ENCODE peak calls at places on chromosome 9, in ten cellular contexts. B is myocyte; R is MCF 10A; N is stimulated activated CD4-positive, alpha-beta T cell treated with anti-CD3 and anti-CD28 coated beads, Interleukin-12 subunit alpha, Interleukin-12 subunit beta, amount 100 ng/mL, for 48 hours; P is activated CD4-positive, alpha-beta T cell treated with anti-CD3 and anti-CD28 coated beads, Interleukin-2, amount 50 U/mL, for 4 hours; W is tibial artery; U is neural progenitor cell; T is GM04503; V is NCI-H2081; X is bronchial epithelial cell. M is an unnamed sample.

GRCh38 chr9:89426389-89426961 is 71.4 kb downstream of the SEMA4D start:
- DNase-seq in B (peak), R (no peak), N (no peak), P (no peak), W (no peak), U (no peak), T (no peak), V (no peak), X (no peak), M (no peak)

GRCh38 chr9:125649315-125649714 is 57.7 kb downstream of the MAPKAP1 start:
- DNase-seq in B (peak), R (peak), N (no peak), P (peak), W (peak), U (no peak), T (peak), V (no peak), X (peak), M (no peak)

GRCh38 chr9:109986423-109987055 is 206.5 kb downstream of the PALM2AKAP2 start:
- DNase-seq in B (peak), R (peak), N (no peak), P (no peak), W (no peak), U (no peak), T (peak), V (no peak), X (peak), M (no peak)

GRCh38 chr9:114035845-114036785 is 42.0 kb downstream of the AMBP start:
- DNase-seq in B (no peak), R (no peak), N (no peak), P (no peak), W (no peak), U (no peak), T (no peak), V (no peak), X (no peak), M (no peak)

GRCh38 chr9:111831371-111832108 is 36.8 kb upstream of the SHOC1 start:
- DNase-seq in B (no peak), R (no peak), N (no peak), P (no peak), W (no peak), U (no peak), T (no peak), V (no peak), X (peak), M (no peak)

GRCh38 chr9:84266087-84266561 is 74.4 kb downstream of the SLC28A3 start:
- DNase-seq in B (no peak), R (no peak), N (no peak), P (no peak), W (no peak), U (peak), T (no peak), V (peak), X (peak), M (peak)

GRCh38 chr9:93030642-93031628 is 27.6 kb upstream of the SUSD3 start:
- DNase-seq in B (no peak), R (no peak), N (no peak), P (no peak), W (no peak), U (no peak), T (no peak), V (no peak), X (no peak), M (no peak)

GRCh38 chr9:99819123-99819483 is 2.6 kb upstream of the NR4A3 start:
- DNase-seq in B (no peak), R (no peak), N (no peak), P (peak), W (no peak), U (no peak), T (no peak), V (no peak), X (no peak), M (no peak)

GRCh38 chr9:14179449-14179848 is 134.5 kb downstream of the NFIB start:
- DNase-seq in B (no peak), R (peak), N (no peak), P (no peak), W (no peak), U (no peak), T (no peak), V (peak), X (peak), M (no peak)

GRCh38 chr9:136838314-136839228 is 3.7 kb upstream of the AJM1 start:
- DNase-seq in B (no peak), R (no peak), N (no peak), P (no peak), W (no peak), U (no peak), T (no peak), V (no peak), X (no peak), M (no peak)

GRCh38 chr9:132977626-132978450 is 656 bp upstream of the GFI1B start:
- DNase-seq in B (peak), R (peak), N (peak), P (peak), W (peak), U (peak), T (no peak), V (peak), X (peak), M (no peak)

GRCh38 chr9:107487521-107488399 is 1.8 kb downstream of the KLF4 start:
- DNase-seq in B (no peak), R (no peak), N (no peak), P (no peak), W (peak), U (peak), T (no peak), V (no peak), X (no peak), M (no peak)

GRCh38 chr9:128916204-128916603 is 4.6 kb upstream of the PHYHD1 start:
- DNase-seq in B (no peak), R (peak), N (no peak), P (no peak), W (peak), U (no peak), T (no peak), V (no peak), X (no peak), M (no peak)

GRCh38 chr9:133059623-133060022 is 2.2 kb upstream of the CEL start:
- DNase-seq in B (no peak), R (peak), N (no peak), P (no peak), W (no peak), U (no peak), T (no peak), V (no peak), X (peak), M (no peak)

GRCh38 chr9:101387871-101388506 is 3.2 kb upstream of the BAAT start:
- DNase-seq in B (peak), R (peak), N (no peak), P (no peak), W (no peak), U (peak), T (no peak), V (peak), X (peak), M (no peak)

GRCh38 chr9:6910032-6910431 is 152.3 kb downstream of the KDM4C start:
- DNase-seq in B (peak), R (peak), N (no peak), P (no peak), W (no peak), U (no peak), T (no peak), V (no peak), X (peak), M (no peak)

GRCh38 chr9:86614871-86615849 is 260.9 kb upstream of the TUT7 start:
- DNase-seq in B (peak), R (peak), N (no peak), P (no peak), W (no peak), U (peak), T (peak), V (no peak), X (peak), M (no peak)

GRCh38 chr9:110330484-110331115 is 7.1 kb downstream of the TXNDC8 start:
- DNase-seq in B (peak), R (peak), N (no peak), P (no peak), W (no peak), U (no peak), T (peak), V (no peak), X (no peak), M (no peak)

GRCh38 chr9:91946825-91947224 is 3.2 kb downstream of the ROR2 start:
- DNase-seq in B (no peak), R (no peak), N (no peak), P (no peak), W (no peak), U (peak), T (no peak), V (no peak), X (no peak), M (no peak)

GRCh38 chr9:77899679-77900354 is 131.8 kb downstream of the GNAQ start:
- DNase-seq in B (no peak), R (no peak), N (no peak), P (no peak), W (no peak), U (no peak), T (no peak), V (no peak), X (peak), M (no peak)

GRCh38 chr9:101999441-101999840 is 261.0 kb upstream of the GRIN3A start:
- DNase-seq in B (no peak), R (no peak), N (no peak), P (no peak), W (no peak), U (peak), T (no peak), V (peak), X (no peak), M (peak)

GRCh38 chr9:96121162-96121561 is 180.8 kb downstream of the HSD17B3 start:
- DNase-seq in B (no peak), R (no peak), N (no peak), P (no peak), W (no peak), U (no peak), T (no peak), V (no peak), X (no peak), M (no peak)

GRCh38 chr9:27572566-27572917 is 739 bp downstream of the C9orf72 start:
- DNase-seq in B (peak), R (peak), N (no peak), P (peak), W (peak), U (peak), T (peak), V (peak), X (peak), M (peak)

GRCh38 chr9:34124923-34125322 is 1.6 kb downstream of the DCAF12 start:
- DNase-seq in B (no peak), R (peak), N (no peak), P (no peak), W (no peak), U (no peak), T (no peak), V (no peak), X (peak), M (peak)

GRCh38 chr9:135687216-135687615 is 12.1 kb downstream of the SOHLH1 start:
- DNase-seq in B (no peak), R (no peak), N (no peak), P (no peak), W (no peak), U (no peak), T (no peak), V (no peak), X (no peak), M (no peak)